ENCODE peak calls at places on chromosome 17, in six cellular contexts. One of them, this sample, is unnamed.

GRCh38 chr17:2800367-2800766 is 4.1 kb downstream of the RAP1GAP2 start:
- DNase-seq in H9: no peak
- DNase-seq in PC-9: no peak
- DNase-seq in fibroblast of lung: no peak
- DNase-seq in SK-N-SH: no peak
- DNase-seq in A549: no peak
- DNase-seq in this sample: no peak

GRCh38 chr17:56929362-56929969 is 15.6 kb upstream of the TRIM25 start:
- DNase-seq in H9: no peak
- DNase-seq in PC-9: no peak
- DNase-seq in A549: peak; percentile 47
- DNase-seq in SK-N-SH: no peak
- DNase-seq in fibroblast of lung: no peak
- DNase-seq in this sample: peak; percentile 57

GRCh38 chr17:5793899-5794298 is 209.6 kb upstream of the NLRP1 start:
- DNase-seq in PC-9: no peak
- DNase-seq in H9: peak; percentile 85
- DNase-seq in fibroblast of lung: no peak
- DNase-seq in SK-N-SH: no peak
- DNase-seq in A549: no peak
- DNase-seq in this sample: no peak

GRCh38 chr17:61323015-61323379 is 76.6 kb upstream of the TBX2 start:
- DNase-seq in SK-N-SH: no peak
- DNase-seq in A549: no peak
- DNase-seq in H9: no peak
- DNase-seq in fibroblast of lung: no peak
- DNase-seq in PC-9: no peak
- DNase-seq in this sample: no peak

GRCh38 chr17:79843475-79843916 is 4.3 kb upstream of the CBX4 start:
- DNase-seq in fibroblast of lung: no peak
- DNase-seq in PC-9: no peak
- DNase-seq in A549: no peak
- DNase-seq in SK-N-SH: no peak
- DNase-seq in H9: no peak
- DNase-seq in this sample: no peak

GRCh38 chr17:70050931-70051330 is 24.1 kb upstream of the KCNJ16 start:
- DNase-seq in PC-9: no peak
- DNase-seq in SK-N-SH: no peak
- DNase-seq in A549: no peak
- DNase-seq in fibroblast of lung: peak; percentile 76
- DNase-seq in H9: no peak
- DNase-seq in this sample: no peak

GRCh38 chr17:31918701-31919128 is 17.2 kb upstream of the UTP6 start:
- DNase-seq in SK-N-SH: no peak
- DNase-seq in H9: no peak
- DNase-seq in fibroblast of lung: peak; percentile 28
- DNase-seq in PC-9: no peak
- DNase-seq in A549: peak; percentile 45
- DNase-seq in this sample: no peak

GRCh38 chr17:12024332-12024731 is 3.7 kb downstream of the MAP2K4 start:
- DNase-seq in fibroblast of lung: peak; percentile 87
- DNase-seq in A549: peak; percentile 77
- DNase-seq in SK-N-SH: no peak
- DNase-seq in PC-9: no peak
- DNase-seq in H9: no peak
- DNase-seq in this sample: no peak

GRCh38 chr17:21676281-21677111 is 15.8 kb upstream of the KCNJ18 start:
- DNase-seq in SK-N-SH: no peak
- DNase-seq in H9: no peak
- DNase-seq in fibroblast of lung: no peak
- DNase-seq in PC-9: peak; percentile 14
- DNase-seq in A549: no peak
- DNase-seq in this sample: no peak

GRCh38 chr17:45334701-45335677 is 18.2 kb upstream of the MAP3K14 start:
- DNase-seq in SK-N-SH: no peak
- DNase-seq in PC-9: no peak
- DNase-seq in fibroblast of lung: no peak
- DNase-seq in A549: no peak
- DNase-seq in H9: peak; percentile 25
- DNase-seq in this sample: no peak

GRCh38 chr17:1868090-1868489 is 38.3 kb downstream of the RPA1 start:
- DNase-seq in fibroblast of lung: no peak
- DNase-seq in A549: no peak
- DNase-seq in H9: no peak
- DNase-seq in PC-9: no peak
- DNase-seq in SK-N-SH: no peak
- DNase-seq in this sample: no peak

GRCh38 chr17:10061131-10061581 is 137.2 kb downstream of the GAS7 start:
- DNase-seq in A549: no peak
- DNase-seq in SK-N-SH: peak; percentile 73
- DNase-seq in H9: no peak
- DNase-seq in PC-9: no peak
- DNase-seq in fibroblast of lung: no peak
- DNase-seq in this sample: no peak

GRCh38 chr17:1617620-1618174 is 10.9 kb downstream of the SLC43A2 start:
- DNase-seq in A549: peak; percentile 88
- DNase-seq in H9: no peak
- DNase-seq in PC-9: peak; percentile 71
- DNase-seq in SK-N-SH: no peak
- DNase-seq in fibroblast of lung: peak; percentile 89
- DNase-seq in this sample: no peak

GRCh38 chr17:8137645-8138342 is 13.9 kb upstream of the HES7 start:
- DNase-seq in A549: no peak
- DNase-seq in SK-N-SH: no peak
- DNase-seq in H9: peak; percentile 32
- DNase-seq in fibroblast of lung: no peak
- DNase-seq in PC-9: no peak
- DNase-seq in this sample: no peak

GRCh38 chr17:13508916-13509315 is 92.8 kb downstream of the HS3ST3A1 start:
- DNase-seq in A549: no peak
- DNase-seq in SK-N-SH: no peak
- DNase-seq in fibroblast of lung: no peak
- DNase-seq in H9: no peak
- DNase-seq in PC-9: no peak
- DNase-seq in this sample: no peak

GRCh38 chr17:48550313-48551205 is 5.7 kb upstream of the HOXB2 start:
- DNase-seq in A549: no peak
- DNase-seq in PC-9: no peak
- DNase-seq in SK-N-SH: no peak
- DNase-seq in fibroblast of lung: peak; percentile 41
- DNase-seq in H9: peak; percentile 75
- DNase-seq in this sample: no peak

GRCh38 chr17:48552453-48553189 is 7.7 kb upstream of the HOXB2 start:
- DNase-seq in PC-9: no peak
- DNase-seq in fibroblast of lung: peak; percentile 62
- DNase-seq in H9: peak; percentile 77
- DNase-seq in A549: no peak
- DNase-seq in SK-N-SH: no peak
- DNase-seq in this sample: no peak

GRCh38 chr17:48551206-48551597 is 6.3 kb upstream of the HOXB2 start:
- DNase-seq in PC-9: no peak
- DNase-seq in SK-N-SH: no peak
- DNase-seq in A549: no peak
- DNase-seq in H9: no peak
- DNase-seq in fibroblast of lung: peak; percentile 39
- DNase-seq in this sample: no peak

GRCh38 chr17:48553190-48553547 is 8.3 kb upstream of the HOXB2 start:
- DNase-seq in PC-9: no peak
- DNase-seq in A549: no peak
- DNase-seq in H9: no peak
- DNase-seq in SK-N-SH: no peak
- DNase-seq in fibroblast of lung: no peak
- DNase-seq in this sample: no peak

DNA sequence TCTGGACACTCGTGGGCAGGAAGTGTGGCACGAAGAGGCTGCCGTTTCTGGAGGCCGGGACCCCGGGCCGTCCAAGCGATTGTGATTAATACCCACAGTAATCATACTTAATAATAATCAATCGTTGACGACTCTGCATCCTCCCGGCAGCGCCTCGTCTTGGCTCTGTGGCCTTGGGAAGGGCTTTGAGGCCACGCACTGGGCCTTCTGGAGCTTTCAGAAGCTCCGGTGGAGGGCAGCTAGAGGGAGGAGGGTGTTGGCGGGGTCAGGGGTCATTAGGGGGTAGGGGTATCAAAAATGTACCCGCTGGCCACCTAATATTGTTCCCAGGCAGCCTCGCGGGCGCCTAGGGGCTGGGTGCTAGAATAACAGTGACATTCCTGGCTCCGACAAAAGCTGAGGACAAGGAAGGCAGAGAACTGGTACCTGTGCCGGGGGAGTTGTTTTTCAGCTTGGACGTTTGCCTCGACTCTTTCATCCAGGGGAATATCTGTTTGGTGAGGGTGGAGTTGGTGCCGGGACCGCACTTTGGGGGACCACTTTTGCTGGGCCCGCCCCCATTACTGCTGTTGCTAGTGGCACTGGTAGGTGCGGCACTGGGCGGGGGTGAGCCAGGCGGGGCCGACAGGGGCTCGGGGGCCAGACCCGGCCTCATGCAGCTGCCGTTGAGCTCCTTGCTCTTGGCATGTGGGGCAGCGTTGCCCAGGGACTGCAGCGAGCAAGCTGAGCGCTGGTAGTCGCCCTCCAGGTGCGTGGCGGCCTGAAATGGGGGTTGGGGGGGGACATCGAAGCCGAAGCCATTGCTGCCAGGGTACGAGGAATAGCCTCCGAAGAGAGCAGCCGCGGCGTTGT is 6.9 kb upstream of the HOXB2 start:
- DNase-seq in SK-N-SH: no peak
- DNase-seq in A549: no peak
- DNase-seq in fibroblast of lung: peak; percentile 42
- DNase-seq in H9: no peak
- DNase-seq in PC-9: no peak
- DNase-seq in this sample: no peak
- H3K4me2 ChIP-seq in SK-N-SH: no peak overlapping the region
- H3K4me2 ChIP-seq in A549: no peak overlapping the region
- H3K4me2 ChIP-seq in fibroblast of lung: peak overlapping the region; percentile 92
- H3K4me2 ChIP-seq in H9: no peak overlapping the region
- H3K4me2 ChIP-seq in PC-9: no peak overlapping the region
- H3K4me2 ChIP-seq in this sample: no peak overlapping the region

DNA sequence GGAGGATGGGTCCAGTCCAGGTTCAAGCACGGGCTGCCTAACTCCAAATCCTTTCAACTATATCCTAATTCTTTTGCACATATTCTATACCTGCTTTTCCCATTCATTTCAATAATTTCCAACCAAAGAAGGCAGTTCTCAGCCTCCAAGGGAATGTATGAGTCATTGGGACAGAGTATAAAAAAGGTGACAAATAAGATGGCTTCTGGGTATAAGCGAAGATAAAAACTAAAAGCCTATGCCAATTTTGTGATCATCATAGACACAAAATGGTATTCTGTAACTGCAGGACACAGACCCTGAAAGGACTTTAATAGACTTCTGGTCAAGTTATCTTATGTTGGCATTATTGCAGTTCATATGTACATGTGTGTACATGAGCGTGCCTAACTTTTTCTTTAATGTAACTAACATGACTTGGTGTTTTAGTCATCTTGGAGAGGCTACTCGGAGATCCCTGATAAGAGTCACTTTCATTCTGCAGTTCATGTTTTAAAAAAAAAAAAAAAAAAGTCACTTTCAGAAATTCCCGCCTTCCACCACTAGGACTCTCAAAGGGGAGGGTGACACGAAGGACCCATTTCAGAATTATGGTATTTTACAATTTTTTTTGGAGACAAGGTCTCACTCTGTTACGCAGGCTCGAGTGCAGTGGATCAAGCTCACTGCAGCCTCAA is 17.3 kb downstream of the COG1 start:
- DNase-seq in PC-9: no peak
- DNase-seq in SK-N-SH: peak; percentile 80
- DNase-seq in fibroblast of lung: no peak
- DNase-seq in A549: no peak
- DNase-seq in H9: no peak
- DNase-seq in this sample: no peak
- TF ChIP-seq CTCF in PC-9: peak; percentile 69
- TF ChIP-seq CTCF in SK-N-SH: peak; percentile 63
- TF ChIP-seq CTCF in fibroblast of lung: peak; percentile 17
- TF ChIP-seq CTCF in A549: peak; percentile 24
- TF ChIP-seq CTCF in H9: peak; percentile 59
- TF ChIP-seq CTCF in this sample: peak; percentile 65

DNA sequence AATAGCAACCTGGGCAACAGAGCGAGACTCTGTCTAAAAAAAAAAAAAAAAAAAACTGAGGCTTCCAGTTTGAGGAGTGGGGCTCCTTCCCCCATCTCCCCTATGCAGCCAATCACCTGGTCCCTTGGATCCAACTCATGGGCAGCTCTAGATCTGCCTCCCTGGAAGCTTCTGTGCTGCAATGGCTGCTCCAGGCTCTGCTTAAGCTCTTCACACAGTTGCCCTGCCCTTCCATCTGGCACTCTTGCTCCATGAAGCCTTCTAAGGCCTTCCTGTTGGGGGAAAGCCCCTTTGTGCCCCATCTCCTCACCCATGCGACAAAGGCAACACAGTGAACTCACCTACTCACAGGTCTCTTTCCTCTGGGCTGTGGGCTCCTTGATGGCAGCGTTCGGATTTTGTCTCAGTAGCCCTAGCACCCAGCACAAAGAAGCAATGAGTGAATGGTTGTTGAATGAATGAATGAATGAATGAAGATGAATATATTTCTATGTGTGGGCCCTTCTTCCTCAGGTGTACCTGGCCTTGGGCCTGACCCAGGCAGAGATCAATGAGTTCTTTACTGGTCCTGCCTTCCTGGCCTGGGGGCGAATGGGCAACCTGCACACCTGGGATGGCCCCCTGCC is 1.9 kb downstream of the NAGLU start:
- DNase-seq in SK-N-SH: no peak
- DNase-seq in PC-9: no peak
- DNase-seq in H9: no peak
- DNase-seq in fibroblast of lung: no peak
- DNase-seq in A549: no peak
- DNase-seq in this sample: no peak
- H3K4me2 ChIP-seq in SK-N-SH: peak overlapping the region; percentile 100
- H3K4me2 ChIP-seq in PC-9: no peak overlapping the region
- H3K4me2 ChIP-seq in H9: no peak overlapping the region
- H3K4me2 ChIP-seq in fibroblast of lung: no peak overlapping the region
- H3K4me2 ChIP-seq in A549: peak overlapping the region; percentile 74
- H3K4me2 ChIP-seq in this sample: peak overlapping the region; percentile 80

DNA sequence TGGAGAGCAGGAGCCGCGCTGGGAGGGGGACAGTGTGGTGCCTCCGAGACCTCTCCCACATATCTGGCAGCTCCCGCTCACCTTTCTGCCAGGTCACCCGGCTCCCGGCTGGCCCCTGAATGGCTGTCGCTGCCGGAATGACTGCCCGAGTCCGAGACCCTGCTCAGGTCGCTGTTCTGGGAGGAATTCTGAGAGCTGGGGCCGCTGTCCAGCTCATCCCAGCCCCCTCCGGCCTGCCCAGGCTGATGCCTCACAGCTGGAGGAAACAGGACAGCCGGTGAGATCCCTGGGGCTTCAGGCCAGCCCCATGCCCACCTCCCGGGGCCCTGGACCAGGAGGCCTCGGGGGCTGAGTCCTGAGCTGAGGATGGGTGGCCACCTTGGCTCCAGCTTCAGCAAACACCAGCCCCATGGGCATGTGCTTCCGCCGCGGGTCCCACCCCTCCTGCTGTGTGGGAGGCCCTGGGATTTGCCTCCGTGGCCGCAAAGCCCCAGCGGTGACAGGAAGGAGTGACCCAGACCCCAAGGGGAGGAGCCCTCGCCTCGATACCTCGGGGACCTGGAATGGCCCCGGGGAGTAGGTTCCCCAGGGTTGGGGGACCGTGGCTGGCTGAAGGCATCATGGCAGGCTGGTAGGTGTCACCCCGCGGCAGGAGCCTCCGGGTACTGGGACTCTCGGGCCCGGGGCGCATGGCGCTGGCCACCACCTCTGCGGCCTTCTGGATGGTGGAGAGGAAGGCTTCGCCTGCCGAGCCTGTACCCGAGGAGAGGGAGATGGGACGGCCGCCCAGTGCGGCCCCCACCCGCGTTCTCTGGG is 6.9 kb downstream of the TEPSIN start:
- DNase-seq in PC-9: no peak
- DNase-seq in fibroblast of lung: no peak
- DNase-seq in SK-N-SH: no peak
- DNase-seq in A549: no peak
- DNase-seq in H9: no peak
- DNase-seq in this sample: no peak
- TF ChIP-seq CTCF in PC-9: no peak
- TF ChIP-seq CTCF in fibroblast of lung: no peak
- TF ChIP-seq CTCF in SK-N-SH: no peak
- TF ChIP-seq CTCF in A549: no peak
- TF ChIP-seq CTCF in H9: no peak
- TF ChIP-seq CTCF in this sample: no peak

This sample was measured in OCI-LY7.